ENCODE peak calls at places on chromosomes 7 and 10, in five cellular contexts. B, K, M, W and Z are unnamed samples.

GRCh38 chr10:112797221-112797620 is 152.8 kb upstream of the TCF7L2 start:
- DNase-seq in B (no peak), K (peak; percentile 9), M (peak; percentile 26), W (no peak), Z (no peak)

GRCh38 chr10:69880301-69881081 is 78.8 kb downstream of the COL13A1 start:
- DNase-seq in B (no peak), K (no peak), M (no peak), W (no peak), Z (no peak)

GRCh38 chr7:92461027-92462003 is 14.0 kb downstream of the GATAD1 start:
- DNase-seq in B (peak; percentile 11), K (peak; percentile 24), M (no peak), W (no peak), Z (no peak)

GRCh38 chr10:127619550-127619949 is 70.4 kb downstream of the NPS start:
- DNase-seq in B (no peak), K (peak; percentile 73), M (no peak), W (no peak), Z (no peak)

GRCh38 chr7:135792334-135792733 is 43.7 kb upstream of the FAM180A start:
- DNase-seq in B (no peak), K (no peak), M (peak; percentile 2), W (no peak), Z (no peak)

GRCh38 chr10:42936580-42936979 is 140.3 kb upstream of the RET start:
- DNase-seq in B (no peak), K (no peak), M (no peak), W (no peak), Z (no peak)

GRCh38 chr10:132591166-132591971 is 53.8 kb downstream of the INPP5A start:
- DNase-seq in B (no peak), K (no peak), M (peak; percentile 60), W (no peak), Z (no peak)

GRCh38 chr7:155447603-155448002 is 10.3 kb upstream of the EN2 start:
- DNase-seq in B (no peak), K (no peak), M (no peak), W (no peak), Z (no peak)

GRCh38 chr7:102912742-102913141 is at the start of gene LRRC17:
- DNase-seq in B (no peak), K (peak; percentile 91), M (no peak), W (no peak), Z (no peak)

GRCh38 chr7:135321556-135321955 is 87.9 kb downstream of the STRA8 start:
- DNase-seq in B (no peak), K (no peak), M (no peak), W (no peak), Z (no peak)

GRCh38 chr7:157978766-157979165 is 608.9 kb downstream of the PTPRN2 start:
- DNase-seq in B (no peak), K (peak; percentile 22), M (peak; percentile 43), W (no peak), Z (no peak)

GRCh38 chr7:39811161-39811614 is 138.9 kb upstream of the CDK13 start:
- DNase-seq in B (no peak), K (no peak), M (peak; percentile 61), W (no peak), Z (no peak)

GRCh38 chr7:75969704-75970498 is 24.5 kb downstream of the TMEM120A start:
- DNase-seq in B (no peak), K (no peak), M (peak; percentile 60), W (no peak), Z (no peak)

GRCh38 chr10:91974960-91975359 is 51.4 kb downstream of the BTAF1 start:
- DNase-seq in B (no peak), K (no peak), M (no peak), W (no peak), Z (no peak)

GRCh38 chr10:71077796-71078453 is 134.4 kb upstream of the UNC5B start:
- DNase-seq in B (no peak), K (no peak), M (peak; percentile 40), W (no peak), Z (no peak)

GRCh38 chr10:18271481-18271880 is 131.3 kb downstream of the CACNB2 start:
- DNase-seq in B (no peak), K (no peak), M (no peak), W (no peak), Z (no peak)

GRCh38 chr7:137670521-137671064 is 176.2 kb downstream of the DGKI start:
- DNase-seq in B (no peak), K (no peak), M (no peak), W (no peak), Z (no peak)

GRCh38 chr7:72037494-72037893 is 374.6 kb downstream of the CALN1 start:
- DNase-seq in B (no peak), K (no peak), M (no peak), W (no peak), Z (no peak)

GRCh38 chr10:124693801-124694416 is 50.3 kb downstream of the FAM53B start:
- DNase-seq in B (no peak), K (peak; percentile 48), M (no peak), W (no peak), Z (no peak)